ENCODE peak calls at places on chromosome 7, in five cellular contexts. One of them, this sample, is unnamed.

GRCh38 chr7:36653011-36653670 is 71.2 kb downstream of the AOAH start:
- DNase-seq in RWPE1: no peak
- DNase-seq in endothelial cell of umbilical vein: no peak
- DNase-seq in AG09319: no peak
- DNase-seq in ELR: peak; percentile 27
- DNase-seq in this sample: no peak

GRCh38 chr7:35032166-35032565 is 5.1 kb downstream of the DPY19L1 start:
- DNase-seq in AG09319: no peak
- DNase-seq in ELR: peak; percentile 47
- DNase-seq in RWPE1: no peak
- DNase-seq in endothelial cell of umbilical vein: peak; percentile 22
- DNase-seq in this sample: no peak

GRCh38 chr7:36112969-36113368 is 40.1 kb upstream of the EEPD1 start:
- DNase-seq in ELR: no peak
- DNase-seq in RWPE1: no peak
- DNase-seq in AG09319: no peak
- DNase-seq in endothelial cell of umbilical vein: no peak
- DNase-seq in this sample: no peak

GRCh38 chr7:88281729-88282128 is 25.0 kb downstream of the STEAP4 start:
- DNase-seq in AG09319: no peak
- DNase-seq in endothelial cell of umbilical vein: no peak
- DNase-seq in RWPE1: no peak
- DNase-seq in ELR: no peak
- DNase-seq in this sample: no peak

GRCh38 chr7:19144661-19145428 is at the start of gene FERD3L:
- DNase-seq in ELR: no peak
- DNase-seq in endothelial cell of umbilical vein: no peak
- DNase-seq in AG09319: no peak
- DNase-seq in RWPE1: no peak
- DNase-seq in this sample: no peak

GRCh38 chr7:106377847-106378361 is 93.1 kb upstream of the NAMPT start:
- DNase-seq in AG09319: no peak
- DNase-seq in RWPE1: no peak
- DNase-seq in ELR: no peak
- DNase-seq in endothelial cell of umbilical vein: no peak
- DNase-seq in this sample: no peak

GRCh38 chr7:17932770-17933169 is 7.5 kb downstream of the SNX13 start:
- DNase-seq in endothelial cell of umbilical vein: no peak
- DNase-seq in RWPE1: no peak
- DNase-seq in ELR: no peak
- DNase-seq in AG09319: no peak
- DNase-seq in this sample: no peak

GRCh38 chr7:76272142-76272541 is 30.3 kb upstream of the HSPB1 start:
- DNase-seq in ELR: no peak
- DNase-seq in RWPE1: no peak
- DNase-seq in endothelial cell of umbilical vein: no peak
- DNase-seq in AG09319: no peak
- DNase-seq in this sample: no peak

GRCh38 chr7:76108540-76109233 is 60.8 kb downstream of the MDH2 start:
- DNase-seq in RWPE1: peak; percentile 26
- DNase-seq in ELR: peak; percentile 37
- DNase-seq in endothelial cell of umbilical vein: no peak
- DNase-seq in AG09319: no peak
- DNase-seq in this sample: no peak

GRCh38 chr7:134761206-134761786 is 18.1 kb upstream of the CALD1 start:
- DNase-seq in AG09319: no peak
- DNase-seq in ELR: no peak
- DNase-seq in endothelial cell of umbilical vein: no peak
- DNase-seq in RWPE1: no peak
- DNase-seq in this sample: no peak

GRCh38 chr7:146359181-146359580 is 242.6 kb downstream of the CNTNAP2 start:
- DNase-seq in ELR: no peak
- DNase-seq in RWPE1: no peak
- DNase-seq in endothelial cell of umbilical vein: no peak
- DNase-seq in AG09319: no peak
- DNase-seq in this sample: no peak

GRCh38 chr7:101163281-101164070 is 1.9 kb downstream of the VGF start:
- DNase-seq in RWPE1: peak; percentile 48
- DNase-seq in ELR: peak; percentile 35
- DNase-seq in AG09319: no peak
- DNase-seq in endothelial cell of umbilical vein: no peak
- DNase-seq in this sample: no peak

GRCh38 chr7:129144095-129144833 is at the start of gene TSPAN33:
- DNase-seq in ELR: peak; percentile 73
- DNase-seq in endothelial cell of umbilical vein: peak; percentile 26
- DNase-seq in AG09319: peak; percentile 5
- DNase-seq in RWPE1: peak; percentile 82
- DNase-seq in this sample: no peak

GRCh38 chr7:43674559-43675436 is 54.5 kb downstream of the COA1 start:
- DNase-seq in ELR: peak; percentile 94
- DNase-seq in AG09319: no peak
- DNase-seq in RWPE1: peak; percentile 88
- DNase-seq in endothelial cell of umbilical vein: peak; percentile 83
- DNase-seq in this sample: peak; percentile 58

GRCh38 chr7:96135241-96135640 is 186.7 kb downstream of the SLC25A13 start:
- DNase-seq in ELR: no peak
- DNase-seq in AG09319: no peak
- DNase-seq in endothelial cell of umbilical vein: no peak
- DNase-seq in RWPE1: peak; percentile 51
- DNase-seq in this sample: no peak

GRCh38 chr7:111560773-111561658 is 1.3 kb downstream of the IMMP2L start:
- DNase-seq in ELR: peak; percentile 62
- DNase-seq in RWPE1: peak; percentile 23
- DNase-seq in endothelial cell of umbilical vein: peak; percentile 67
- DNase-seq in AG09319: no peak
- DNase-seq in this sample: no peak

GRCh38 chr7:117587931-117588330 is 108.1 kb downstream of the CFTR start:
- DNase-seq in ELR: no peak
- DNase-seq in RWPE1: no peak
- DNase-seq in AG09319: no peak
- DNase-seq in endothelial cell of umbilical vein: no peak
- DNase-seq in this sample: no peak

GRCh38 chr7:85770332-85770731 is 583.5 kb upstream of the SEMA3D start:
- DNase-seq in AG09319: peak; percentile 84
- DNase-seq in RWPE1: no peak
- DNase-seq in endothelial cell of umbilical vein: no peak
- DNase-seq in ELR: no peak
- DNase-seq in this sample: no peak

GRCh38 chr7:74271742-74272141 is 17.5 kb upstream of the CLIP2 start:
- DNase-seq in endothelial cell of umbilical vein: peak; percentile 40
- DNase-seq in AG09319: no peak
- DNase-seq in ELR: no peak
- DNase-seq in RWPE1: no peak
- DNase-seq in this sample: no peak

GRCh38 chr7:149817836-149818535 is 20.2 kb upstream of the ZNF862 start:
- DNase-seq in ELR: no peak
- DNase-seq in AG09319: no peak
- DNase-seq in endothelial cell of umbilical vein: no peak
- DNase-seq in RWPE1: no peak
- DNase-seq in this sample: no peak

GRCh38 chr7:150371996-150372270 is 3.3 kb downstream of the REPIN1 start:
- DNase-seq in endothelial cell of umbilical vein: no peak
- DNase-seq in AG09319: no peak
- DNase-seq in ELR: no peak
- DNase-seq in RWPE1: no peak
- DNase-seq in this sample: no peak

GRCh38 chr7:157017149-157017548 is 6.7 kb upstream of the MNX1 start:
- DNase-seq in RWPE1: no peak
- DNase-seq in endothelial cell of umbilical vein: no peak
- DNase-seq in ELR: no peak
- DNase-seq in AG09319: no peak
- DNase-seq in this sample: no peak

GRCh38 chr7:27585781-27586447 is 76.8 kb downstream of the HIBADH start:
- DNase-seq in ELR: no peak
- DNase-seq in AG09319: no peak
- DNase-seq in endothelial cell of umbilical vein: no peak
- DNase-seq in RWPE1: no peak
- DNase-seq in this sample: no peak

GRCh38 chr7:130632111-130632510 is 36.4 kb downstream of the COPG2 start:
- DNase-seq in AG09319: no peak
- DNase-seq in endothelial cell of umbilical vein: peak; percentile 49
- DNase-seq in ELR: peak; percentile 74
- DNase-seq in RWPE1: peak; percentile 24
- DNase-seq in this sample: no peak

GRCh38 chr7:12706900-12707536 is 19.6 kb downstream of the ARL4A start:
- DNase-seq in RWPE1: peak; percentile 60
- DNase-seq in endothelial cell of umbilical vein: peak; percentile 9
- DNase-seq in ELR: peak; percentile 68
- DNase-seq in AG09319: no peak
- DNase-seq in this sample: no peak

GRCh38 chr7:50835156-50835555 is 52.5 kb upstream of the GRB10 start:
- DNase-seq in AG09319: no peak
- DNase-seq in ELR: no peak
- DNase-seq in RWPE1: no peak
- DNase-seq in endothelial cell of umbilical vein: no peak
- DNase-seq in this sample: no peak

GRCh38 chr7:64498270-64498669 is 64.6 kb downstream of the ZNF680 start:
- DNase-seq in ELR: no peak
- DNase-seq in endothelial cell of umbilical vein: no peak
- DNase-seq in AG09319: no peak
- DNase-seq in RWPE1: no peak
- DNase-seq in this sample: no peak

GRCh38 chr7:64951250-64951848 is 39.5 kb downstream of the ZNF117 start:
- DNase-seq in ELR: peak; percentile 56
- DNase-seq in RWPE1: peak; percentile 51
- DNase-seq in AG09319: peak; percentile 1
- DNase-seq in endothelial cell of umbilical vein: peak; percentile 55
- DNase-seq in this sample: peak; percentile 17

GRCh38 chr7:115662676-115663075 is 367.9 kb downstream of the TFEC start:
- DNase-seq in AG09319: no peak
- DNase-seq in ELR: peak; percentile 40
- DNase-seq in endothelial cell of umbilical vein: no peak
- DNase-seq in RWPE1: no peak
- DNase-seq in this sample: no peak

GRCh38 chr7:17403996-17404395 is 105.5 kb downstream of the AHR start:
- DNase-seq in RWPE1: no peak
- DNase-seq in AG09319: no peak
- DNase-seq in endothelial cell of umbilical vein: no peak
- DNase-seq in ELR: no peak
- DNase-seq in this sample: no peak

GRCh38 chr7:148962515-148962822 is 65.8 kb downstream of the PDIA4 start:
- DNase-seq in endothelial cell of umbilical vein: no peak
- DNase-seq in ELR: no peak
- DNase-seq in AG09319: no peak
- DNase-seq in RWPE1: no peak
- DNase-seq in this sample: no peak

GRCh38 chr7:45698527-45699309 is 124.5 kb downstream of the ADCY1 start:
- DNase-seq in AG09319: no peak
- DNase-seq in ELR: no peak
- DNase-seq in endothelial cell of umbilical vein: no peak
- DNase-seq in RWPE1: no peak
- DNase-seq in this sample: no peak

GRCh38 chr7:151408839-151409554 is 841 bp downstream of the WDR86 start:
- DNase-seq in endothelial cell of umbilical vein: no peak
- DNase-seq in ELR: no peak
- DNase-seq in AG09319: no peak
- DNase-seq in RWPE1: no peak
- DNase-seq in this sample: no peak

GRCh38 chr7:131066635-131067034 is 261.0 kb upstream of the MKLN1 start:
- DNase-seq in endothelial cell of umbilical vein: no peak
- DNase-seq in RWPE1: no peak
- DNase-seq in ELR: peak; percentile 77
- DNase-seq in AG09319: no peak
- DNase-seq in this sample: no peak

GRCh38 chr7:158587425-158588084 is at the start of gene PTPRN2:
- DNase-seq in RWPE1: peak; percentile 82
- DNase-seq in AG09319: peak; percentile 8
- DNase-seq in endothelial cell of umbilical vein: peak; percentile 11
- DNase-seq in ELR: peak; percentile 50
- DNase-seq in this sample: no peak

GRCh38 chr7:46109447-46109846 is 188.4 kb upstream of the IGFBP3 start:
- DNase-seq in ELR: no peak
- DNase-seq in AG09319: no peak
- DNase-seq in endothelial cell of umbilical vein: no peak
- DNase-seq in RWPE1: no peak
- DNase-seq in this sample: no peak

GRCh38 chr7:127392182-127392565 is 334 bp downstream of the ZNF800 start:
- DNase-seq in endothelial cell of umbilical vein: peak; percentile 44
- DNase-seq in RWPE1: peak; percentile 20
- DNase-seq in ELR: peak; percentile 72
- DNase-seq in AG09319: peak; percentile 34
- DNase-seq in this sample: no peak

GRCh38 chr7:77770316-77770715 is 27.9 kb downstream of the TMEM60 start:
- DNase-seq in ELR: no peak
- DNase-seq in RWPE1: no peak
- DNase-seq in AG09319: no peak
- DNase-seq in endothelial cell of umbilical vein: no peak
- DNase-seq in this sample: no peak

GRCh38 chr7:2840458-2840857 is 3.6 kb downstream of the GNA12 start:
- DNase-seq in ELR: no peak
- DNase-seq in RWPE1: no peak
- DNase-seq in AG09319: no peak
- DNase-seq in endothelial cell of umbilical vein: no peak
- DNase-seq in this sample: no peak

This sample was measured in pulmonary artery endothelial cell.